ENCODE peak calls at places on chromosomes 4 and X, in six cellular contexts. W is A549, Z is fibroblast of lung, T is SK-N-SH, B is stomach, V is brain microvascular endothelial cell. S is an unnamed sample.

GRCh38 chr4:52377563-52377962 is 281.5 kb downstream of the USP46 start:
- DNase-seq in W (no peak), Z (no peak), T (no peak), B (no peak), V (no peak), S (no peak)

GRCh38 chr4:8696369-8697127 is 104.0 kb downstream of the CPZ start:
- DNase-seq in W (no peak), Z (no peak), T (no peak), B (no peak), V (no peak), S (peak; percentile 1)

GRCh38 chrX:4277122-4277521 is 563.7 kb upstream of the PRKX start:
- DNase-seq in W (no peak), Z (no peak), T (no peak), B (no peak), V (no peak), S (no peak)

GRCh38 chrX:10189317-10190268 is 32.8 kb downstream of the CLCN4 start:
- DNase-seq in W (peak; percentile 70), Z (peak; percentile 43), T (peak; percentile 72), B (peak; percentile 83), V (peak; percentile 65), S (peak; percentile 73)

GRCh38 chrX:34638116-34638515 is 19.0 kb downstream of the TMEM47 start:
- DNase-seq in W (peak; percentile 1), Z (peak; percentile 29), T (peak; percentile 7), B (no peak), V (no peak), S (no peak)

GRCh38 chr4:40804598-40804997 is 54.8 kb downstream of the NSUN7 start:
- DNase-seq in W (no peak), Z (no peak), T (no peak), B (no peak), V (no peak), S (no peak)

GRCh38 chrX:153394595-153394994 is 6.6 kb downstream of the PNMA6E start:
- DNase-seq in W (no peak), Z (no peak), T (no peak), B (no peak), V (no peak), S (no peak)

GRCh38 chr4:11698846-11699590 is 270.3 kb upstream of the HS3ST1 start:
- DNase-seq in W (no peak), Z (peak; percentile 91), T (no peak), B (no peak), V (peak; percentile 31), S (no peak)

GRCh38 chrX:154327026-154327820 is 31.6 kb downstream of the TKTL1 start:
- DNase-seq in W (no peak), Z (peak; percentile 51), T (no peak), B (no peak), V (no peak), S (no peak)

GRCh38 chr4:19130836-19131235 is 1109.3 kb upstream of the LCORL start:
- DNase-seq in W (no peak), Z (peak; percentile 94), T (no peak), B (no peak), V (peak; percentile 27), S (no peak)

GRCh38 chr4:183098080-183098722 is 856 bp upstream of the WWC2 start:
- DNase-seq in W (peak; percentile 33), Z (peak; percentile 69), T (peak; percentile 81), B (peak; percentile 56), V (peak; percentile 29), S (peak; percentile 53)

GRCh38 chrX:142686653-142687283 is 339.0 kb upstream of the SPANXN4 start:
- DNase-seq in W (no peak), Z (no peak), T (no peak), B (no peak), V (no peak), S (no peak)

GRCh38 chr4:1246901-1247810 is 1.8 kb downstream of the CTBP1 start:
- DNase-seq in W (no peak), Z (no peak), T (peak; percentile 64), B (no peak), V (no peak), S (no peak)

GRCh38 chrX:150148749-150149672 is 210.7 kb upstream of the EOLA2 start:
- DNase-seq in W (no peak), Z (peak; percentile 32), T (no peak), B (no peak), V (no peak), S (no peak)

GRCh38 chr4:123034023-123034422 is 111.6 kb upstream of the NUDT6 start:
- DNase-seq in W (no peak), Z (peak; percentile 51), T (no peak), B (no peak), V (peak; percentile 46), S (no peak)

GRCh38 chrX:45795546-45795945 is 594.9 kb upstream of the DIPK2B start:
- DNase-seq in W (no peak), Z (peak; percentile 62), T (no peak), B (no peak), V (no peak), S (no peak)

GRCh38 chr4:158003212-158003611 is 169.6 kb downstream of the GASK1B start:
- DNase-seq in W (no peak), Z (peak; percentile 23), T (no peak), B (no peak), V (no peak), S (no peak)

GRCh38 chrX:630922-631496 is 418 bp downstream of the SHOX start:
- DNase-seq in W (no peak), Z (no peak), T (no peak), B (no peak), V (no peak), S (no peak)

GRCh38 chrX:96835660-96836289 is 47.9 kb upstream of the RPA4 start:
- DNase-seq in W (no peak), Z (no peak), T (no peak), B (no peak), V (no peak), S (no peak)

GRCh38 chrX:41180194-41180902 is 95.1 kb downstream of the USP9X start:
- DNase-seq in W (peak; percentile 34), Z (peak; percentile 58), T (peak; percentile 44), B (peak; percentile 54), V (peak; percentile 69), S (peak; percentile 32)

GRCh38 chrX:31199051-31199769 is 127.4 kb upstream of the FTHL17 start:
- DNase-seq in W (no peak), Z (no peak), T (no peak), B (no peak), V (no peak), S (peak; percentile 67)

GRCh38 chr4:32268949-32269348 is 1548.8 kb downstream of the PCDH7 start:
- DNase-seq in W (no peak), Z (peak; percentile 2), T (no peak), B (no peak), V (no peak), S (no peak)
- TF ChIP-seq CTCF in W (no peak), Z (peak; percentile 12), T (no peak), B (no peak), V (no peak), S (no peak)

DNA sequence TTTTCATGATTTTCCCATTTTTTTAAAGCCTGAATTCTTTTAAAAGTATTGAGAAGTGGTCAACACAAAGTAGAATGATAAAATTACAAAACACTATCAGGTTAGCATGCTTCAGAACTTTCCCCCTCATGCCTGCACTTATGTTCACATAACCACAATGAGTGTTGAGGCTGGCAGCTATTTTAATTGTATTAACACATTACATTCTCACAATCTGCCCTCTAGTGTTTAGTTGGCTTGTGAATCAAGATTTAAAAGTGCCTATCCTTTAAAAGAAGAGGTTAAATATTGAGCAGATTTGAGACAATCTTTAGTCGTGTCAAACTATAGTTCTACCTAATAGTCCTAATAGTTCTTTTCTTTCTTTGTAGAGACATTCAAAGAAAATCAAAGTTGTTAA is 93.6 kb upstream of the NAP1L5 start:
- DNase-seq in W (no peak), Z (peak; percentile 64), T (no peak), B (no peak), V (no peak), S (no peak)
- TF ChIP-seq CTCF in W (peak; percentile 36), Z (peak; percentile 6), T (peak; percentile 39), B (no peak), V (peak; percentile 29), S (no peak)

GRCh38 chrX:140697618-140698017 is 11.9 kb upstream of the LINC00632 start:
- DNase-seq in W (no peak), Z (no peak), T (no peak), B (no peak), V (no peak), S (no peak)
- TF ChIP-seq CTCF in W (no peak), Z (peak; percentile 22), T (peak; percentile 28), B (no peak), V (peak; percentile 46), S (no peak)

DNA sequence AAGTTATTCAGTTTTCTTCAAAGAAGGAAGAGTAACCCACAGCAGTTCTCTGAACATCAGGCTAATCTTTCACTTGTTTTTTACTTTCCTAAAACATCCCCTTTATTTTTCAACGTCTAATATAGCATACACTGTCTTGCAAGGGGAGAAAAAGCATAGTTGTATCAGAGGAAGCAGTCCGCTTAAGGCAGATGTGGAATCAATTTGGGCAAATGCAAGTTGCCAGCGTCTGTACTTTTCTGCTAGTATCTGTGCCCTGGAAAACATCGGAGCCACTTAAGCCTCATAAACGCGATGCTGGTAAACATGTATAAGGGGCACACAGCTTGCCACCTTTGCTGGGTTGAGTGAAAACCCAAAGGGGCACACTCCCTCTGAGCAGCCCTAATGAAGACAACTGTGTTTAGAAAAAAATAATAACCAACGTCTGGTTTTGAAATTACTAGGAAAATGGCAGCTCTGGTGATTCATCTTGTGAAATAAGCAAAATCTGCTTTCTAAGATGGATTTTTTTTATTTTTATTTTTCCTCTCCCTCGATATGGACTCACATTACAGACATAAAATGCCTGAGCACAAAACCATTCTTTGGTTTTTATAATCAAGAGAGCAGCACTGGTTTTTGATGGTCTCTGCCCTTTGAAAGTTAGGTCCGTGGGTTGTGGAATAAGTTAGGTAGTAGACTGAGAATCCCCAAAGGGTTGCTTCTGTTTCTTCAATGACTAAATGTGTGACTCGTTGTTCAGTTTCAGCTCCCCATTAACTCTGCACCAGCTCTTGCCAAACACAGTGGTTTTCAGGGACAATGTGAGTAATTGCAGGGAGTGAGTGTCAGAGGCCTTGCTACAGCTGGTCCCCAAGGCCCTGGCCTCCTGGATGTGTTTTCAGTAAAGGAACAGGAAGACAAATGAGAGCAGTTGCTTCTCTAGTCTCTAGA is 24.5 kb downstream of the SMIM20 start:
- DNase-seq in W (no peak), Z (peak; percentile 74), T (no peak), B (no peak), V (peak; percentile 42), S (peak; percentile 14)
- TF ChIP-seq CTCF in W (no peak), Z (no peak), T (no peak), B (no peak), V (no peak), S (no peak)

GRCh38 chr4:108109111-108109510 is 59.6 kb downstream of the LEF1 start:
- DNase-seq in W (no peak), Z (no peak), T (no peak), B (no peak), V (no peak), S (no peak)
- TF ChIP-seq CTCF in W (no peak), Z (no peak), T (no peak), B (no peak), V (no peak), S (no peak)

S was measured in body of pancreas.